ENCODE peak calls at places on chromosomes 1 and 21, in nine cellular contexts. One of them, this sample, is unnamed.

GRCh38 chr1:198494139-198494538 is 46.3 kb downstream of the ATP6V1G3 start:
- DNase-seq in hepatocyte: no peak
- DNase-seq in HCT116: no peak
- DNase-seq in GM23248: no peak
- DNase-seq in PC-3: no peak
- DNase-seq in SK-N-SH: no peak
- DNase-seq in MM.1S: no peak
- DNase-seq in neural progenitor cell: no peak
- DNase-seq in GM23338: no peak
- DNase-seq in this sample: no peak

GRCh38 chr1:7022058-7022457 is 236.8 kb downstream of the CAMTA1 start:
- DNase-seq in PC-3: no peak
- DNase-seq in hepatocyte: no peak
- DNase-seq in GM23248: no peak
- DNase-seq in HCT116: no peak
- DNase-seq in SK-N-SH: no peak
- DNase-seq in neural progenitor cell: no peak
- DNase-seq in GM23338: peak; percentile 50
- DNase-seq in MM.1S: no peak
- DNase-seq in this sample: no peak

GRCh38 chr1:155968670-155969069 is 9.7 kb downstream of the ARHGEF2 start:
- DNase-seq in HCT116: no peak
- DNase-seq in GM23338: no peak
- DNase-seq in GM23248: no peak
- DNase-seq in hepatocyte: no peak
- DNase-seq in MM.1S: no peak
- DNase-seq in PC-3: no peak
- DNase-seq in SK-N-SH: peak; percentile 37
- DNase-seq in neural progenitor cell: no peak
- DNase-seq in this sample: no peak

GRCh38 chr1:94048413-94049164 is 72.4 kb downstream of the ABCA4 start:
- DNase-seq in MM.1S: no peak
- DNase-seq in hepatocyte: no peak
- DNase-seq in SK-N-SH: no peak
- DNase-seq in GM23338: peak; percentile 49
- DNase-seq in PC-3: no peak
- DNase-seq in HCT116: no peak
- DNase-seq in neural progenitor cell: peak; percentile 30
- DNase-seq in GM23248: peak; percentile 77
- DNase-seq in this sample: no peak

GRCh38 chr1:190119683-190120082 is 358.0 kb downstream of the BRINP3 start:
- DNase-seq in HCT116: no peak
- DNase-seq in GM23338: peak; percentile 20
- DNase-seq in hepatocyte: no peak
- DNase-seq in GM23248: no peak
- DNase-seq in MM.1S: no peak
- DNase-seq in neural progenitor cell: peak; percentile 9
- DNase-seq in SK-N-SH: no peak
- DNase-seq in PC-3: no peak
- DNase-seq in this sample: no peak

GRCh38 chr21:43817157-43818086 is 28.0 kb downstream of the RRP1 start:
- DNase-seq in PC-3: no peak
- DNase-seq in SK-N-SH: no peak
- DNase-seq in GM23338: no peak
- DNase-seq in HCT116: no peak
- DNase-seq in hepatocyte: no peak
- DNase-seq in MM.1S: no peak
- DNase-seq in GM23248: no peak
- DNase-seq in neural progenitor cell: no peak
- DNase-seq in this sample: no peak

GRCh38 chr1:6162773-6163172 is 17.3 kb downstream of the CHD5 start:
- DNase-seq in PC-3: no peak
- DNase-seq in hepatocyte: no peak
- DNase-seq in neural progenitor cell: peak; percentile 49
- DNase-seq in GM23338: peak; percentile 75
- DNase-seq in MM.1S: no peak
- DNase-seq in GM23248: no peak
- DNase-seq in HCT116: no peak
- DNase-seq in SK-N-SH: peak; percentile 90
- DNase-seq in this sample: no peak

GRCh38 chr1:243432136-243432535 is 176.3 kb downstream of the SDCCAG8 start:
- DNase-seq in MM.1S: no peak
- DNase-seq in PC-3: no peak
- DNase-seq in HCT116: no peak
- DNase-seq in GM23248: no peak
- DNase-seq in neural progenitor cell: no peak
- DNase-seq in SK-N-SH: peak; percentile 53
- DNase-seq in hepatocyte: no peak
- DNase-seq in GM23338: no peak
- DNase-seq in this sample: no peak

GRCh38 chr21:36640260-36641244 is 58.4 kb upstream of the SIM2 start:
- DNase-seq in SK-N-SH: no peak
- DNase-seq in HCT116: no peak
- DNase-seq in MM.1S: no peak
- DNase-seq in neural progenitor cell: peak; percentile 53
- DNase-seq in PC-3: peak; percentile 58
- DNase-seq in hepatocyte: no peak
- DNase-seq in GM23248: no peak
- DNase-seq in GM23338: peak; percentile 60
- DNase-seq in this sample: no peak

GRCh38 chr1:29259802-29260441 is 23.6 kb downstream of the PTPRU start:
- DNase-seq in hepatocyte: peak; percentile 81
- DNase-seq in neural progenitor cell: peak; percentile 82
- DNase-seq in PC-3: no peak
- DNase-seq in GM23248: peak; percentile 73
- DNase-seq in GM23338: peak; percentile 84
- DNase-seq in MM.1S: no peak
- DNase-seq in SK-N-SH: peak; percentile 91
- DNase-seq in HCT116: no peak
- DNase-seq in this sample: no peak

GRCh38 chr1:43978551-43979260 is at the start of gene B4GALT2:
- DNase-seq in SK-N-SH: peak; percentile 94
- DNase-seq in MM.1S: peak; percentile 49
- DNase-seq in hepatocyte: peak; percentile 77
- DNase-seq in PC-3: peak; percentile 38
- DNase-seq in GM23248: peak; percentile 78
- DNase-seq in GM23338: peak; percentile 71
- DNase-seq in HCT116: no peak
- DNase-seq in neural progenitor cell: peak; percentile 69
- DNase-seq in this sample: no peak

GRCh38 chr1:104905322-104905721 is 1155.6 kb downstream of the AMY1C start:
- DNase-seq in MM.1S: no peak
- DNase-seq in HCT116: no peak
- DNase-seq in SK-N-SH: no peak
- DNase-seq in neural progenitor cell: no peak
- DNase-seq in PC-3: no peak
- DNase-seq in GM23248: no peak
- DNase-seq in hepatocyte: no peak
- DNase-seq in GM23338: no peak
- DNase-seq in this sample: no peak

GRCh38 chr1:228279722-228280105 is 71.9 kb downstream of the OBSCN start:
- DNase-seq in MM.1S: no peak
- DNase-seq in PC-3: no peak
- DNase-seq in SK-N-SH: no peak
- DNase-seq in HCT116: no peak
- DNase-seq in GM23248: no peak
- DNase-seq in neural progenitor cell: no peak
- DNase-seq in hepatocyte: no peak
- DNase-seq in GM23338: no peak
- DNase-seq in this sample: no peak

GRCh38 chr1:145858937-145859490 is at the start of gene PIAS3:
- DNase-seq in MM.1S: peak; percentile 98
- DNase-seq in GM23248: peak; percentile 99
- DNase-seq in hepatocyte: peak; percentile 97
- DNase-seq in PC-3: peak; percentile 95
- DNase-seq in neural progenitor cell: peak; percentile 98
- DNase-seq in SK-N-SH: peak; percentile 98
- DNase-seq in GM23338: peak; percentile 98
- DNase-seq in HCT116: peak; percentile 82
- DNase-seq in this sample: peak; percentile 95

GRCh38 chr1:198032668-198033067 is 115.5 kb downstream of the LHX9 start:
- DNase-seq in GM23248: no peak
- DNase-seq in PC-3: no peak
- DNase-seq in neural progenitor cell: no peak
- DNase-seq in GM23338: no peak
- DNase-seq in hepatocyte: no peak
- DNase-seq in SK-N-SH: no peak
- DNase-seq in HCT116: no peak
- DNase-seq in MM.1S: peak; percentile 45
- DNase-seq in this sample: no peak

GRCh38 chr1:24566266-24566867 is 10.5 kb downstream of the NCMAP start:
- DNase-seq in GM23338: no peak
- DNase-seq in neural progenitor cell: no peak
- DNase-seq in PC-3: peak; percentile 26
- DNase-seq in GM23248: no peak
- DNase-seq in SK-N-SH: no peak
- DNase-seq in hepatocyte: no peak
- DNase-seq in HCT116: no peak
- DNase-seq in MM.1S: no peak
- DNase-seq in this sample: no peak

GRCh38 chr1:80892452-80892995 is 908.2 kb upstream of the ADGRL2 start:
- DNase-seq in PC-3: no peak
- DNase-seq in GM23248: no peak
- DNase-seq in GM23338: peak; percentile 8
- DNase-seq in MM.1S: peak; percentile 74
- DNase-seq in hepatocyte: no peak
- DNase-seq in SK-N-SH: no peak
- DNase-seq in HCT116: no peak
- DNase-seq in neural progenitor cell: peak; percentile 47
- DNase-seq in this sample: no peak

DNA sequence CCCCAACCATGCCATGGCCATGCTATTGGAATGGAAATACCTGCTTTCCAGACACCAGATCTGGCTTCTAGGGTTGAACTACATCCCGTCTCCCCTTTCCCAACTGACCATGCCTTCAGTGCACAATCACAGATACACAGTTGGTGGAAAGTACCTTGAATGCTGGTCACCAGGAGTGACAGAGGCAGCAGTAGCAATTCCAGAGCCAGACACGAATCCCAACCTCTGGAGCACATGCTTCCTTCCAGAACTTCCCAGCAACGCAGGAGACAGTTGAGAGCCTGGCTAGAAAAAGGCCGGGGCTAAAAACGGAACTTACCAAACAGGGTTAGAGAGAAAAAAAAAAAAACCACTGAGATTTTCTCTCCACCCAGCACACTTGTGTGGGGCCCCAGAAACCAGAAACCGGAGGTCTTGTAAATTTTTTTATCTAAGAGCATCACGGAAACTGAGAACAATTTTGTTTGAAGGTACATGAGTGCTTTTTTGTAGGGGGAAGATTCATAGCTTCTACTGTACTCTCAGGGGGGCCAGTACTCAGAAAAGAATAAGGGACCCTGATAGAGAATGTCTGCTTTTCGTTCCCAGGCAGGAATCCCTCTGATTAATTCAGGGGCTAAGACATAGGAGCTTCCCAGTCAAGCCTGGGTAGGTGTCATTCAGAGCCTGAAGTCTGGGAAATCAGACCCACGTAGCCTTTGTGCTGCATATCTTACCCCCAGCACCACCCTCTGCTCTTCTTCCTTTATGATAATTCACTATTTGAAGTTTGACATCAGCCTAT is at the start of gene CD48:
- DNase-seq in GM23338: no peak
- DNase-seq in neural progenitor cell: no peak
- DNase-seq in PC-3: no peak
- DNase-seq in HCT116: no peak
- DNase-seq in GM23248: no peak
- DNase-seq in MM.1S: peak; percentile 93
- DNase-seq in SK-N-SH: no peak
- DNase-seq in hepatocyte: no peak
- DNase-seq in this sample: peak; percentile 88
- TF ChIP-seq EZH2phosphoT487 in GM23338: no peak
- TF ChIP-seq EZH2phosphoT487 in neural progenitor cell: no peak
- TF ChIP-seq EZH2phosphoT487 in PC-3: no peak
- TF ChIP-seq EZH2phosphoT487 in HCT116: no peak
- TF ChIP-seq EZH2phosphoT487 in GM23248: no peak
- TF ChIP-seq EZH2phosphoT487 in MM.1S: no peak
- TF ChIP-seq EZH2phosphoT487 in SK-N-SH: no peak
- TF ChIP-seq EZH2phosphoT487 in hepatocyte: no peak
- TF ChIP-seq EZH2phosphoT487 in this sample: no peak

GRCh38 chr1:26474824-26475223 is 2.6 kb downstream of the HMGN2 start:
- DNase-seq in HCT116: no peak
- DNase-seq in GM23248: no peak
- DNase-seq in MM.1S: no peak
- DNase-seq in GM23338: no peak
- DNase-seq in hepatocyte: no peak
- DNase-seq in SK-N-SH: no peak
- DNase-seq in PC-3: no peak
- DNase-seq in neural progenitor cell: no peak
- DNase-seq in this sample: no peak
- H3K4me3 ChIP-seq in HCT116: no peak overlapping the region
- H3K4me3 ChIP-seq in GM23248: no peak overlapping the region
- H3K4me3 ChIP-seq in MM.1S: no peak overlapping the region
- H3K4me3 ChIP-seq in GM23338: no peak overlapping the region
- H3K4me3 ChIP-seq in hepatocyte: no peak overlapping the region
- H3K4me3 ChIP-seq in SK-N-SH: peak overlapping the region; percentile 7
- H3K4me3 ChIP-seq in PC-3: peak overlapping the region; percentile 96
- H3K4me3 ChIP-seq in neural progenitor cell: peak overlapping the region; percentile 95
- H3K4me3 ChIP-seq in this sample: peak overlapping the region; percentile 96

GRCh38 chr1:201608635-201609395 is 69.9 kb downstream of the NAV1 start:
- DNase-seq in HCT116: no peak
- DNase-seq in PC-3: no peak
- DNase-seq in hepatocyte: no peak
- DNase-seq in MM.1S: no peak
- DNase-seq in GM23338: no peak
- DNase-seq in GM23248: peak; percentile 78
- DNase-seq in neural progenitor cell: no peak
- DNase-seq in SK-N-SH: no peak
- DNase-seq in this sample: no peak
- TF ChIP-seq EZH2phosphoT487 in HCT116: no peak
- TF ChIP-seq EZH2phosphoT487 in PC-3: no peak
- TF ChIP-seq EZH2phosphoT487 in hepatocyte: no peak
- TF ChIP-seq EZH2phosphoT487 in MM.1S: no peak
- TF ChIP-seq EZH2phosphoT487 in GM23338: no peak
- TF ChIP-seq EZH2phosphoT487 in GM23248: no peak
- TF ChIP-seq EZH2phosphoT487 in neural progenitor cell: no peak
- TF ChIP-seq EZH2phosphoT487 in SK-N-SH: no peak
- TF ChIP-seq EZH2phosphoT487 in this sample: no peak

DNA sequence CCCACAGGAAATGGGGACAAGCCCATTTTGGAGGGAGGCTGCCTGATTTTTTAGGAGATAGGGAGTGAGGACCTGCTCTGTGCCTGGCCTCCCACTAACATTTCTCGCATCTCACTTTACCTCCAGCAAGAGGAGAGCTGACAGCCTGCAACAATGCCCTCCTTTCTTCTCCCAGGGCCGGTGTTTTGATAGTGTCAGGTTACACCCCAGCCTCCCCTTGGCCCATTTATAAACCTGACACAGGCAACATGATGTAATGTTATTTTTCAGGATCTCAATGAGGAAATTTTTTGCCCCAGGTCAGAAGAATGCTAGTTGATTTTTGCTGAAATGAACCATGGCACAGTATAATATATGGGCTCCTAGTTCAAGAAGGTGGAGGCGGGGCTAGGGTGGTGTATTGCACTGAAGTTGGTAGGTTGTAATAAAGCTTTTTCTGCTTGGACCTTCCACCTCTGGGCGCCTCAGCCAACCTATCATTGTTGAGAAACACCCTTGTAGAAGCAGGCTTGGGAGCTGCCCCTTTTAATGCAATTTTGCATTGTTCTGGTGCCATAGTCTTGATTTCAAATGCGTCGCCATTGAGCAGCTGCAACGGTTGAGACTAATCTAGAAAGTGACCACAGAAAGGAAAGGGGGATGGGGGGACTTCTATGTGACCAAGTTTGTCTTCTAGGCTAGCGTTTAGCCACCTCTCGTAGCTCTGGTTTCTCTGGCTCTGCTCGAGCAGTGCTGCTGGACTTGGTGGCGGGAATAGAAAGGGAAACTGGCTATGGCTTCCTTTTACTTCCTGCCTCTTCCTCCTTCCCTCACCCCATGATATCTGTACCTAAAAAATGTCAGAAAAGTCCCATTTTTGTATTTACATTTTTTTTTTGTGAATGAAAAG is 53.0 kb downstream of the PBX1 start:
- DNase-seq in GM23248: peak; percentile 57
- DNase-seq in HCT116: peak; percentile 71
- DNase-seq in hepatocyte: peak; percentile 54
- DNase-seq in GM23338: peak; percentile 71
- DNase-seq in MM.1S: no peak
- DNase-seq in PC-3: peak; percentile 93
- DNase-seq in SK-N-SH: peak; percentile 16
- DNase-seq in neural progenitor cell: peak; percentile 69
- DNase-seq in this sample: no peak
- H3K4me3 ChIP-seq in GM23248: no peak overlapping the region
- H3K4me3 ChIP-seq in HCT116: peak overlapping the region; percentile 24
- H3K4me3 ChIP-seq in hepatocyte: no peak overlapping the region
- H3K4me3 ChIP-seq in GM23338: peak overlapping the region; percentile 17
- H3K4me3 ChIP-seq in MM.1S: no peak overlapping the region
- H3K4me3 ChIP-seq in PC-3: peak overlapping the region; percentile 8
- H3K4me3 ChIP-seq in SK-N-SH: no peak overlapping the region
- H3K4me3 ChIP-seq in neural progenitor cell: no peak overlapping the region
- H3K4me3 ChIP-seq in this sample: no peak overlapping the region